ENCODE peak calls at places on chromosomes 16 and 17, in eight cellular contexts. H is psoas muscle; X is PC-3; I is colonic mucosa; D is WERI-Rb-1; Z is ovary; Q is CD8-positive, alpha-beta T cell; P is PC-9. G is an unnamed sample.

GRCh38 chr16:1861730-1862129 is 10.2 kb downstream of the MEIOB start:
- DNase-seq in H (no peak), X (no peak), I (no peak), D (no peak), Z (no peak), Q (no peak), P (no peak), G (no peak)

GRCh38 chr17:68777856-68778694 is 176.9 kb upstream of the FAM20A start:
- DNase-seq in H (no peak), X (no peak), I (peak; percentile 22), D (no peak), Z (no peak), Q (no peak), P (no peak), G (no peak)

GRCh38 chr16:84475643-84476240 is 28.7 kb downstream of the MEAK7 start:
- DNase-seq in H (no peak), X (peak; percentile 5), I (no peak), D (no peak), Z (peak; percentile 10), Q (no peak), P (peak; percentile 89), G (no peak)

GRCh38 chr16:68215302-68215701 is 20.6 kb downstream of the ESRP2 start:
- DNase-seq in H (no peak), X (no peak), I (no peak), D (no peak), Z (no peak), Q (no peak), P (no peak), G (no peak)

GRCh38 chr17:75891605-75892555 is 4.9 kb downstream of the TRIM65 start:
- DNase-seq in H (no peak), X (no peak), I (no peak), D (peak; percentile 50), Z (peak; percentile 75), Q (no peak), P (no peak), G (no peak)

GRCh38 chr17:18185391-18185790 is 1.8 kb downstream of the ALKBH5 start:
- DNase-seq in H (no peak), X (peak; percentile 38), I (no peak), D (no peak), Z (no peak), Q (no peak), P (no peak), G (no peak)

GRCh38 chr16:19119564-19119963 is 5.8 kb downstream of the ITPRIPL2 start:
- DNase-seq in H (no peak), X (peak; percentile 81), I (no peak), D (no peak), Z (no peak), Q (no peak), P (peak; percentile 91), G (peak; percentile 87)

GRCh38 chr17:20278805-20279204 is 188.5 kb downstream of the LGALS9B start:
- DNase-seq in H (no peak), X (peak; percentile 27), I (no peak), D (no peak), Z (no peak), Q (no peak), P (no peak), G (no peak)

GRCh38 chr16:9053006-9053601 is 38.3 kb upstream of the HAPSTR1 start:
- DNase-seq in H (peak; percentile 78), X (peak; percentile 32), I (peak; percentile 46), D (peak; percentile 59), Z (peak; percentile 40), Q (no peak), P (peak; percentile 74), G (peak; percentile 65)

GRCh38 chr16:69106491-69107291 is 1.2 kb downstream of the HAS3 start:
- DNase-seq in H (no peak), X (no peak), I (peak; percentile 29), D (no peak), Z (no peak), Q (no peak), P (no peak), G (no peak)

GRCh38 chr17:37820313-37821024 is 75.6 kb upstream of the HNF1B start:
- DNase-seq in H (no peak), X (no peak), I (no peak), D (no peak), Z (no peak), Q (no peak), P (no peak), G (no peak)

GRCh38 chr16:17396762-17397498 is 73.8 kb downstream of the XYLT1 start:
- DNase-seq in H (no peak), X (no peak), I (peak; percentile 77), D (no peak), Z (peak; percentile 53), Q (peak; percentile 52), P (no peak), G (no peak)

GRCh38 chr17:67441052-67441738 is 64.1 kb downstream of the PITPNC1 start:
- DNase-seq in H (no peak), X (peak; percentile 89), I (peak; percentile 34), D (peak; percentile 38), Z (no peak), Q (peak; percentile 90), P (no peak), G (peak; percentile 59)

GRCh38 chr16:49458221-49458620 is 84.6 kb downstream of the C16orf78 start:
- DNase-seq in H (peak; percentile 19), X (no peak), I (peak; percentile 16), D (no peak), Z (no peak), Q (no peak), P (no peak), G (no peak)

GRCh38 chr17:7932949-7933348 is 943 bp downstream of the CNTROB start:
- DNase-seq in H (no peak), X (peak; percentile 39), I (peak; percentile 61), D (peak; percentile 33), Z (no peak), Q (peak; percentile 23), P (peak; percentile 49), G (peak; percentile 40)

GRCh38 chr17:73151888-73152633 is 12.7 kb upstream of the SSTR2 start:
- DNase-seq in H (no peak), X (peak; percentile 25), I (no peak), D (no peak), Z (no peak), Q (no peak), P (no peak), G (no peak)

GRCh38 chr17:73156887-73157870 is 7.6 kb upstream of the SSTR2 start:
- DNase-seq in H (no peak), X (no peak), I (no peak), D (peak; percentile 76), Z (no peak), Q (no peak), P (no peak), G (no peak)

GRCh38 chr17:73158133-73158532 is 6.7 kb upstream of the SSTR2 start:
- DNase-seq in H (no peak), X (no peak), I (no peak), D (no peak), Z (no peak), Q (no peak), P (no peak), G (no peak)

GRCh38 chr17:73155410-73156165 is 9.2 kb upstream of the SSTR2 start:
- DNase-seq in H (no peak), X (no peak), I (no peak), D (peak; percentile 95), Z (no peak), Q (peak; percentile 22), P (no peak), G (no peak)

DNA sequence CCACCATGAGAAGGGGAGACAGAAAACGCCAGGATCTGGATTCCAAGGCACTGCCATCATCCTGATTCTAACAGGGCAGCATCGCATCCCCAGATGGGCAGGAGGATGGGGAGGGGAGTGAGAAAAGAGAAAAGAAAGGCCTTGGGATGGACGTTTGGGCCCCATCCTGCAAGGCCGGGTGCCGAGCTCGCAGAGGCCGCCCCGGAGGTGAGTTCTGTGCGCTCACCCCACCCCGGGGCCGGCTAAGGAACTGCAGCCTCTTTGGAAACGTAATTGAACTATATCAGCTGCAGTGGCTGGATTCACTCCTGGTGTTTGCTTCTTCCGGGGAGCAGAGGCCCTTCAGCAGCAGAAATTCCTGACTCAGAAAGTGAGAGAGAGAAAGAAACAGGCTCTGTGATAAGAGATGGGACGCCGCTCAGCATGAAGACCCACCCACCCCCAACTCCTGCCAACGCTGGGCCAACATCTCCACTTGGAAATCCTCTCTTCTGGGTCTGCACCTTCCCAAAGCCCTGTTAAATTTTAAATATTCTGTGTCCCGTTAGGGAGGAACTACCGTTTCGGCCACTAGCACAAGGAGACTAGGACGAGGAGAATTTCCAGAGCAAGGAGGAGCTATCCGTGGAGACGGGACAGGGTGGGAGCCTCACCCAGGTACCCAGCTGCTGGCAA is 8.5 kb upstream of the SSTR2 start:
- DNase-seq in H (peak; percentile 71), X (peak; percentile 77), I (peak; percentile 70), D (peak; percentile 93), Z (peak; percentile 80), Q (peak; percentile 36), P (no peak), G (peak; percentile 42)
- TF ChIP-seq CTCF in H (peak; percentile 73), X (peak; percentile 92), I (peak; percentile 68), D (peak; percentile 93), Z (peak; percentile 28), Q (peak; percentile 62), P (peak; percentile 79), G (peak; percentile 92)

DNA sequence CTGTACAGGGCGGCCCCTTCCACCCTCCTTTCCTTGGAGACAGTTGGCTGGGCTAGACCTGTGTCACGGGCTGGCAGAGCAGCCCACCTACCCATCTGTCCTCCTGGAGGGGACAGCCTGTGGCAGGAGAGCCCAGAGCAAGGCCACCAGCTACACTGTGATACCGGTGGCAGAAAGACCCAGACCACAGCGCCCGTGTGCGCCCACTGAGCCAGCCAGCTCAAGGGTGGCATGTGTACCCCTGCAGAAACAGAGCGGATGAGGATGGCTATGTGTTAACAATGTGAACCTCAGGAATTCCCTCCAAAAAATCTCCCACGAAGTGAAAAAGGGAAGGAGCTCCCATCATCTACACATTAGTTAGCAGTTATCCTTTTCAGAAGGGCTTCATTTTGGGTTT is 7.1 kb downstream of the HBQ1 start:
- DNase-seq in H (no peak), X (no peak), I (no peak), D (no peak), Z (no peak), Q (no peak), P (no peak), G (no peak)
- H3K36me3 ChIP-seq in H (peaks cover 13% of the 10 kb centered on the region), X (peaks cover 13% of the 10 kb centered on the region), I (peaks cover 13% of the 10 kb centered on the region), D (peaks cover 62% of the 10 kb centered on the region), Z (no peaks in the 10 kb centered on the region), Q (peaks cover 35% of the 10 kb centered on the region), P (peaks cover 4% of the 10 kb centered on the region), G (peaks cover 25% of the 10 kb centered on the region)

DNA sequence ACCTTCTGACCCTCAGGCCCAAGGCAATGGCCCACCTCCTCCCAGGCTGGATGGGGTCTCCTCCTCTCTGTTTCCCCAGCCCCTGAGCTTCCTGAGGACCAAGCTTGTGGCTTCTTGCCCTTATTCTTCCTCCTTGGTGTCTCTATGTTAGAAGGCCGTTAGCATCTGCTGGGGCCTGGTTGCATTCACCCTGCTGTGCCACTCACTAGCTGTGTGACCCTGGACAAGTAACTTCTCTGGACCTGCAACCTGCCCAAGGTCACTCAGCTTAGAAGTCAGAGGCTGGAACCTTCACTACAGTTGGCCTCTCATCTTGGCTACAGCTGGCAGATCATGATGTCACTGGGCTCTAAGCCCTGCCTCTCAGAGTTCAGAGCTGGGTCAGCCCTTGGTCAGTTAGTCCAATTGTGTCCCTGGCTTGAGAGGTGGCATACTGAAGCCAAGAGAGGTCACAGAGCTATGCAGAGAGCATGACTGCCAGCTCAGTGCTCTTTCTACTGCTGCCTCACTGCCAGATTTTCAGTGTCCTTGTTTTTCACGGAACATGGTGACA is 3.0 kb downstream of the MT2A start:
- DNase-seq in H (peak; percentile 89), X (no peak), I (peak; percentile 28), D (peak; percentile 51), Z (no peak), Q (no peak), P (peak; percentile 75), G (no peak)
- H3K4me3 ChIP-seq in H (peak overlapping the region; percentile 89), X (no peak overlapping the region), I (no peak overlapping the region), D (no peak overlapping the region), Z (no peak overlapping the region), Q (no peak overlapping the region), P (no peak overlapping the region), G (no peak overlapping the region)

GRCh38 chr17:43442711-43443110 is 41.1 kb upstream of the DHX8 start:
- DNase-seq in H (no peak), X (no peak), I (no peak), D (no peak), Z (no peak), Q (no peak), P (no peak), G (peak; percentile 70)
- TF ChIP-seq CTCF in H (no peak), X (no peak), I (no peak), D (no peak), Z (no peak), Q (no peak), P (no peak), G (no peak)

G was measured in bronchial epithelial cell.